ENCODE peak calls at places on chromosome 14, in six cellular contexts. K is HCT116, G is K562, E is HepG2, X is GM12878, A is H1. S is an unnamed sample.

GRCh38 chr14:101927859-101928258 is 36.5 kb upstream of the DYNC1H1 start:
- DNase-seq in K (no peak), G (peak; percentile 83), E (no peak), X (no peak), A (no peak), S (no peak)

GRCh38 chr14:60775296-60775695 is 40.7 kb downstream of the MNAT1 start:
- DNase-seq in K (no peak), G (no peak), E (no peak), X (no peak), A (no peak), S (no peak)

GRCh38 chr14:61482348-61483206 is 161.2 kb downstream of the PRKCH start:
- DNase-seq in K (no peak), G (no peak), E (no peak), X (no peak), A (no peak), S (no peak)

GRCh38 chr14:80164991-80165390 is 46.3 kb downstream of the DIO2 start:
- DNase-seq in K (no peak), G (no peak), E (no peak), X (no peak), A (no peak), S (no peak)

GRCh38 chr14:102184678-102185040 is 45.0 kb downstream of the WDR20 start:
- DNase-seq in K (no peak), G (no peak), E (no peak), X (no peak), A (no peak), S (no peak)

GRCh38 chr14:78091361-78091760 is 78.8 kb upstream of the NRXN3 start:
- DNase-seq in K (no peak), G (no peak), E (no peak), X (no peak), A (no peak), S (no peak)

GRCh38 chr14:78401866-78402265 is 231.7 kb downstream of the NRXN3 start:
- DNase-seq in K (no peak), G (no peak), E (no peak), X (no peak), A (no peak), S (no peak)

GRCh38 chr14:94144765-94145164 is 15.4 kb upstream of the IFI27L2 start:
- DNase-seq in K (peak; percentile 8), G (no peak), E (no peak), X (no peak), A (no peak), S (no peak)

GRCh38 chr14:92670967-92671366 is 77.5 kb downstream of the LGMN start:
- DNase-seq in K (no peak), G (no peak), E (no peak), X (no peak), A (no peak), S (no peak)

GRCh38 chr14:58107947-58108552 is 44.0 kb downstream of the ARMH4 start:
- DNase-seq in K (peak; percentile 52), G (peak; percentile 31), E (peak; percentile 44), X (no peak), A (no peak), S (peak; percentile 22)

GRCh38 chr14:94028450-94028826 is 2.3 kb downstream of the OTUB2 start:
- DNase-seq in K (peak; percentile 88), G (no peak), E (peak; percentile 91), X (no peak), A (no peak), S (no peak)

GRCh38 chr14:49959822-49960408 is 67.0 kb downstream of the ARF6 start:
- DNase-seq in K (no peak), G (no peak), E (no peak), X (peak; percentile 76), A (no peak), S (no peak)

DNA sequence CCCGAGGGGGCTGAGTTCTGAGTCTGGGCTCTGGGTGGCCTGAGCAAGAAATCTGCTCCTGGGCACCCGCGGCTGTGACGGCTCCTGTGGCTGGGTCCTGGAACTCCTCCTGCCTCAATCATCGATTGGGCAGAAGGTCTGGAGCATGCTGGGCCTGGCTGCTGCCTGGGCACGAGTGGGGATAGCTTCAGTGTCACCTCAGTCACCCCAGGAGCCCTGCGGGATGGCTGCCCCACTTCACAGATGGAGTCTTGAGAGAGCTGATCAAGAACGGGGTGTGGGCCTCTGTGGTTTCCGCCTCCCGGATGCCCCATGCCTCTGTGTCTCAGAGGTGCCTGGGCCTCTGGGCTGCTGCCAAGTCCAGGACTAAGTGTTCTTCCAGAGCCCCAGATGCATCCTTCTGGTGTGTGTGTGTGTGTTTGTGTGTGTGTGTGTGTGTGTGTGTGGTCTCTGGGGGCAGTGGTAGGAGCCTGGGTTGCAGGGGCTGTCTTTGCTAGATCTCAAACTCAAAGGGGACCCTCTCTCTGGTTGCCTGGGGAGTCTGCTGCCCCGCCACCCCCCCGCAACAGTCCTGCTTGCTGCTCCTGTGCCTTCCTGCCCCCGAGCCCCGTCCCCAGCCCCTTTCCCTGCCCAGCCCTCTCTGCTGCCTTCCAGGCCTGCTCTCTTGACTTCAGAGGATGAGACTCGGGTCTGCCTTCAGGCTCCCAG is 185.5 kb upstream of the C14orf180 start:
- DNase-seq in K (no peak), G (no peak), E (no peak), X (no peak), A (no peak), S (no peak)
- H3K9ac ChIP-seq in K (no peak overlapping the region), G (no peak overlapping the region), E (no peak overlapping the region), X (no peak overlapping the region), A (no peak overlapping the region), S (no peak overlapping the region)

GRCh38 chr14:88007608-88008007 is 2.7 kb downstream of the GPR65 start:
- DNase-seq in K (no peak), G (no peak), E (no peak), X (no peak), A (no peak), S (no peak)

GRCh38 chr14:88013750-88014349 is 8.9 kb downstream of the GPR65 start:
- DNase-seq in K (peak; percentile 12), G (peak; percentile 62), E (peak; percentile 66), X (no peak), A (no peak), S (peak; percentile 49)

GRCh38 chr14:88005050-88005481 is at the start of gene GPR65:
- DNase-seq in K (no peak), G (no peak), E (no peak), X (peak; percentile 69), A (no peak), S (no peak)

GRCh38 chr14:88005978-88006851 is 1.3 kb downstream of the GPR65 start:
- DNase-seq in K (no peak), G (no peak), E (no peak), X (peak; percentile 77), A (no peak), S (no peak)

GRCh38 chr14:88009486-88009885 is 4.6 kb downstream of the GPR65 start:
- DNase-seq in K (no peak), G (no peak), E (no peak), X (no peak), A (no peak), S (no peak)
- TF ChIP-seq ZNF274 in K (no peak), G (no peak), E (no peak), X (no peak), A (no peak), S (no peak)

DNA sequence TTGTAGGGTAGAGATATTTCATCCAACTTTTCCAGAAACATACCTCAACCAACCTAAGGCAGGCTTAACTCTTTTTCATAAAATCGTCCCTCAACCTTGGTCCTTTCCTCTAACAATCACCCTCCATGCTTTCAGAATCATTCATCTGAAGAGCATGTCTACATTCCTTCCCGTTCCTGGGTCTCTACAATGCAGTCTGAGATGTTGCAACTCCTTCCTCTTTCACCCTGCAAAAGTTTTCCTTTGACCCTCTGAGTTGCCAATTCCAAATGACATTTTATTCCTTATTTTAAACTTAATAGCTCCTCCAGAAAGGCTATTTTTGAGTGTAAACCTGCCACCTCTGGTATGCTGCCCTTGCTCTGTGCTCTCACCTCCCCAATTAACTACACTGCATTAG is 16.7 kb downstream of the SLC7A7 start:
- DNase-seq in K (no peak), G (no peak), E (no peak), X (no peak), A (no peak), S (no peak)
- TF ChIP-seq YY1 in K (no peak), G (no peak), E (no peak), X (no peak), A (no peak), S (no peak)

DNA sequence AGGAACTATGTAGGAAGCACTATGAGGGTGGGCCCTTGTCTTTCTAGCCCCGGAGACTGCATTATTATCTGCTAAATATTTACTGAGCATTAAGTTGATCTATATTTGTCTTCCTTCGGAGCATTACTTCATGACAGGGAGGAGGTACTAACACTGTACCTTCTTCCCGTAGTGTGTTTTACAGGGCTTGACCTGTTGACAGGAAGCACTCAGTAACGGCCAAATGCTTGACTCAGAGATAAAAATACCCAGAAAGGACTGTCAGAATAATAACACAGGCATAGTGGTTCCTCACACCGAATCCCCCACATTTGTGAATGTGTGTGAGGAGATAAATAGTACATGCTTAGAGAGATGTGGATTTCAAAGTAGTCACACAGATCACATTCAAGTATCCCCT is 466.6 kb downstream of the EGLN3 start:
- DNase-seq in K (no peak), G (no peak), E (no peak), X (no peak), A (no peak), S (no peak)
- H3K9ac ChIP-seq in K (no peak overlapping the region), G (no peak overlapping the region), E (no peak overlapping the region), X (no peak overlapping the region), A (no peak overlapping the region), S (no peak overlapping the region)

GRCh38 chr14:98944989-98945388 is 327.0 kb downstream of the BCL11B start:
- DNase-seq in K (no peak), G (no peak), E (no peak), X (no peak), A (no peak), S (no peak)

GRCh38 chr14:98947911-98948595 is 323.9 kb downstream of the BCL11B start:
- DNase-seq in K (no peak), G (no peak), E (no peak), X (no peak), A (no peak), S (no peak)

GRCh38 chr14:98946995-98947394 is 325.0 kb downstream of the BCL11B start:
- DNase-seq in K (no peak), G (no peak), E (no peak), X (no peak), A (no peak), S (no peak)

GRCh38 chr14:98943907-98944306 is 328.1 kb downstream of the BCL11B start:
- DNase-seq in K (no peak), G (no peak), E (no peak), X (no peak), A (no peak), S (no peak)

GRCh38 chr14:98945611-98946570 is 326.1 kb downstream of the BCL11B start:
- DNase-seq in K (no peak), G (no peak), E (no peak), X (no peak), A (no peak), S (no peak)
- TF ChIP-seq ZNF274 in K (no peak), G (no peak), E (no peak), X (no peak), A (no peak), S (no peak)

GRCh38 chr14:104390221-104390931 is 189.2 kb upstream of the C14orf180 start:
- DNase-seq in K (no peak), G (no peak), E (no peak), X (no peak), A (no peak), S (no peak)

GRCh38 chr14:104390941-104391901 is 188.3 kb upstream of the C14orf180 start:
- DNase-seq in K (no peak), G (no peak), E (no peak), X (no peak), A (no peak), S (no peak)

GRCh38 chr14:104388011-104388521 is 191.5 kb upstream of the C14orf180 start:
- DNase-seq in K (no peak), G (no peak), E (no peak), X (no peak), A (no peak), S (no peak)

GRCh38 chr14:104388631-104389325 is 190.8 kb upstream of the C14orf180 start:
- DNase-seq in K (no peak), G (no peak), E (no peak), X (no peak), A (no peak), S (no peak)

GRCh38 chr14:104389326-104390220 is 190.0 kb upstream of the C14orf180 start:
- DNase-seq in K (no peak), G (no peak), E (no peak), X (no peak), A (no peak), S (no peak)
- TF ChIP-seq YY1 in K (no peak), G (no peak), E (no peak), X (no peak), A (no peak), S (no peak)